ENCODE peak calls at places on chromosomes 1 and 21, in five cellular contexts. P is HCT116, X is HL-60, C is sigmoid colon, Q is transverse colon. A is an unnamed sample.

GRCh38 chr21:44086636-44087425 is 20.4 kb upstream of the PWP2 start:
- DNase-seq in P (no peak), X (no peak), C (no peak), Q (no peak), A (no peak)

GRCh38 chr1:225762002-225762441 is 15.6 kb upstream of the SRP9 start:
- DNase-seq in P (no peak), X (no peak), C (no peak), Q (no peak), A (no peak)

GRCh38 chr1:162696286-162696862 is 64.1 kb downstream of the DDR2 start:
- DNase-seq in P (peak), X (no peak), C (peak), Q (peak), A (no peak)

GRCh38 chr1:192544983-192545393 is 30.6 kb upstream of the RGS1 start:
- DNase-seq in P (no peak), X (no peak), C (no peak), Q (no peak), A (no peak)

GRCh38 chr1:60886793-60887331 is 195.5 kb upstream of the NFIA start:
- DNase-seq in P (no peak), X (no peak), C (no peak), Q (no peak), A (no peak)

GRCh38 chr1:7501259-7501560 is 269.9 kb upstream of the VAMP3 start:
- DNase-seq in P (no peak), X (no peak), C (no peak), Q (no peak), A (no peak)

GRCh38 chr1:234699795-234700665 is 90.1 kb upstream of the IRF2BP2 start:
- DNase-seq in P (peak), X (no peak), C (peak), Q (no peak), A (no peak)

GRCh38 chr1:205921559-205921887 is 21.7 kb downstream of the SLC26A9 start:
- DNase-seq in P (no peak), X (no peak), C (peak), Q (no peak), A (no peak)

GRCh38 chr1:14934867-14935266 is 218.7 kb upstream of the TMEM51 start:
- DNase-seq in P (no peak), X (no peak), C (no peak), Q (no peak), A (no peak)

GRCh38 chr1:14940285-14940890 is 213.2 kb upstream of the TMEM51 start:
- DNase-seq in P (no peak), X (no peak), C (no peak), Q (no peak), A (no peak)

GRCh38 chr1:14939527-14940284 is 213.8 kb upstream of the TMEM51 start:
- DNase-seq in P (no peak), X (no peak), C (no peak), Q (no peak), A (no peak)

GRCh38 chr1:14941865-14942264 is 211.7 kb upstream of the TMEM51 start:
- DNase-seq in P (no peak), X (no peak), C (no peak), Q (no peak), A (no peak)

DNA sequence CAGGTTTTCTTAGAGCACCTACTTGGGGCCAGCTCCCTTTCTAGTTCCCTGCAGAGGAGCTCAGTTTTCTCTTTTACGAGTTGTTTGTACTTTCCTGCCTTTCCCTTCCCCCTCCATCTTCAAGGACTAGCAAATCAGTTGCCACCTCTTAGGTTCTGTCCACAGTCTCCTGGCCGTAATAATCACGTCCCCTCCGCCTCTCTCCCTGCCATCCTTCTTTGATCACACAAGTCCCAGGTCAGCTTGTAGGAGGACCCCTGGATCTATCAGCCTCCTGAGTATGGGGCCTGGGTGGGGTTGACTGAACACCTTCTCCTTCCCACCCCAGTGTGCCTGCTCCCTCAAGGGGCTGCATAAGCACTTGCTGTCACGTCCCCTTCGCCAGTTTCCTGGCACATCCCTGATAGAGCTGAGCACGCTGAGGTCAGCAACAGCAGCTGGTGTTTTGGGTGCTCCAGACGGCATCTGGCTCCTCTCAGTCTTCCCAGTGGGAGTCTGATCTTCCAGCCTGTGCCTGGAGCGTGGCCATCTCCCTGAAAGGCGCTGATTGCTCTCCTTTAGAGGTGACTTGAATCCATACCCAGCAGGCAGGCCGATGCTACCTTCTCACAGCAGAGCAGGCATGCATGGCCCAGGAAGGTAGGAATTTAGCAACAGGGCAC is 216.1 kb upstream of the TMEM51 start:
- DNase-seq in P (no peak), X (no peak), C (no peak), Q (no peak), A (no peak)
- TF ChIP-seq POLR2AphosphoS5 in P (no peak), X (no peak), C (no peak), Q (no peak), A (no peak)

GRCh38 chr1:31788138-31788824 is 24.1 kb upstream of the ADGRB2 start:
- DNase-seq in P (peak), X (peak), C (peak), Q (peak), A (peak)

GRCh38 chr1:31788825-31789256 is 24.7 kb upstream of the ADGRB2 start:
- DNase-seq in P (no peak), X (no peak), C (no peak), Q (no peak), A (no peak)

GRCh38 chr1:31790140-31790539 is 25.7 kb downstream of the SPOCD1 start:
- DNase-seq in P (no peak), X (no peak), C (peak), Q (no peak), A (no peak)

GRCh38 chr1:31790641-31791091 is 25.2 kb downstream of the SPOCD1 start:
- DNase-seq in P (no peak), X (no peak), C (peak), Q (no peak), A (no peak)

GRCh38 chr1:31789259-31790065 is 25.3 kb upstream of the ADGRB2 start:
- DNase-seq in P (peak), X (peak), C (peak), Q (peak), A (peak)
- TF ChIP-seq POLR2AphosphoS5 in P (no peak), X (no peak), C (no peak), Q (no peak), A (no peak)

DNA sequence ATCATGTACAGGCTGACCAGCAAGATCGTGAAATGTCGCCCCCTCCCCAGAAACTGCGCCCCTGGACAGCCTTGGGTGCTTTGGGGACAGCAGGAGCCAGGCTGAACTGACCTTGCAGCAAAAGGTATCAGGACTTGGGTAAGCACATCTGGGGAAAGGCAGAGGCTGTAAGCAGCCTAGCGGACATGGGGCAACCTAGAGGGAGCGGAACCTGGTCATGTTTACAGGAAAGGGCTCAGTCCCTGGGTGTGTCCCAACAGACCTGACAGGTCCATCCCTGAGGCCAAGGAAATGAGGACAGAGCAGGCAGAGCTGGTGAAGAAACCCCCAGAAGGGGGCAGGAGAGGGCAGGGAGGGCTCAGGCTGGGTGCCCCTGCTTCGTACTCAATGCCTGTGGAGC is 3.1 kb upstream of the S100A8 start:
- DNase-seq in P (no peak), X (no peak), C (no peak), Q (no peak), A (no peak)
- TF ChIP-seq POLR2AphosphoS5 in P (no peak), X (no peak), C (no peak), Q (no peak), A (no peak)

DNA sequence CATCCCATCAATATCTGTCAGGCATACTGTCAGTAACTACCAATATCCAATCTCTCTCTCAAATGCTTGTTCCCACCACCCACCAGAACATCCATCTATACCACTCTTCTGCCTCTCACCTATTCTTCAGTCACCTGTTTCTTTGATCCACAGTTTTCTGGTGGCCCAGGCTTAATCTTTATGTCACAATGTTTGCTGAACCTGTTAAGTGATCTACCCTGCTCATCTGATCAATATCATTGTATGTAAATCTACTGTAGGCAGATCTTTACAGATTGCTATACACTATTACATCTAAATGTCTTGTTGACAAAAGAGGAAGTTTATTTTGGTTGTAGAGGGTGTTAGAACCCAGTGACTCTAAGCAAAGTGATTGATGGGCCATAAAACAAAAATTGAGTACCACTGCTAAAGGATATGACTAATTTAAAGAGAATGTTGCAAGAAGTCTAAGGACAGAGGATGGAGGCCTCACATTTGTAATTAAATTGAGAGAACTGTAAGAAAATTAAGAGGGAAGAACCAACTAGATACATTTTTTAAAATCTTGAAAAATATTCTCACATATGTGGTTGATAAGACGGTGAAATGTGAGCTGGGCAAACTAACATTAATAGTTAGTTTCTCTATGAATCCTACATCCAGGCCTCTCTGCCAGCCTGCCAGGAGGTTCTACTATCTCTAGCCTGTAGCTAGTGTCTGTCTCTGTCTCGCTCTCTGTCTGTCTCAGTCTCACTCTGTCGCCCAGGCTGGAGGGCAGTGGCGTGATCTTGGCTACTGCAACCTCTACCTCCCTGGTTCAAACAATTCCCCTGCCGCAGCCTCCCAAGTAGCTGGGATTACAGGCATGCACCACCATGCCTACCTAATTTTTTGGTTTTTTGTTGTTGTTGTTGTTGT is 34.1 kb downstream of the EGLN1 start:
- DNase-seq in P (no peak), X (no peak), C (no peak), Q (no peak), A (no peak)
- TF ChIP-seq POLR2AphosphoS5 in P (no peak), X (no peak), C (no peak), Q (no peak), A (no peak)

GRCh38 chr1:78577257-78578100 is 42.8 kb upstream of the IFI44L start:
- DNase-seq in P (no peak), X (no peak), C (no peak), Q (no peak), A (no peak)
- TF ChIP-seq POLR2AphosphoS5 in P (no peak), X (no peak), C (no peak), Q (no peak), A (no peak)

DNA sequence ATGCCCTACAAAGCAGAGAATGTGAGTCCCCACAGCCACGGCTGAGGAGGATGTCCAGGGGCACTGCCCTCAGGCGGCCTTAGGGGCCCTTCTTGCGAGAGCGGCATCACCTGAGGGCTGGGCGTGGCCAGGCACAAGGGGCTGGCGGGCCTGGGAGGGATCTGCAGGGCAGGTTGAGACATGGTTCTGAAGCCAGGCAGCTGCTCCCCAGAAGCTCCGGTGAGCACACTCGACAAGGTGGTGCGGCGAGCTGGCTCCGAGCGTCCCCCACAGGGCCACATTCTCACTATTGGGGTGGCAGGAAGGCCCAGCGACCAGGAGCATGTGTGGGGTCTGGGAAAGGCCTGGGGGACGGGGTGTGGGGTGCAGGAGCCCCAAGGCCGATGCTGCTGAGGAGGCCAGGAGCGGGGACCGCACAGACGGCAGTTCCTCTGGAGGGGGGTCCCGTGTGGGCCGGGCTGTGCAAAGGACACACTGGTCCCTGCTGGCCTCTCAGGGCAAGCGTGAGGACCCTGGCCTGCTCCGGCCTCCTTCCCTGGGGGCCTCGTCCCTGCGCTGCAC is 47.2 kb downstream of the MORN1 start:
- DNase-seq in P (no peak), X (no peak), C (no peak), Q (no peak), A (no peak)
- TF ChIP-seq POLR2AphosphoS5 in P (no peak), X (no peak), C (no peak), Q (no peak), A (no peak)

GRCh38 chr1:202135221-202135721 is 9.3 kb downstream of the ARL8A start:
- DNase-seq in P (peak), X (peak), C (peak), Q (peak), A (peak)
- TF ChIP-seq POLR2AphosphoS5 in P (no peak), X (no peak), C (no peak), Q (no peak), A (no peak)

GRCh38 chr1:228862542-228863505 is 127.5 kb downstream of the RHOU start:
- DNase-seq in P (no peak), X (no peak), C (no peak), Q (no peak), A (no peak)

GRCh38 chr1:228863776-228864175 is 128.5 kb downstream of the RHOU start:
- DNase-seq in P (no peak), X (no peak), C (no peak), Q (no peak), A (no peak)

GRCh38 chr1:228857611-228858010 is 122.3 kb downstream of the RHOU start:
- DNase-seq in P (no peak), X (no peak), C (no peak), Q (no peak), A (no peak)

GRCh38 chr1:228861830-228862176 is 126.5 kb downstream of the RHOU start:
- DNase-seq in P (no peak), X (no peak), C (no peak), Q (no peak), A (no peak)

GRCh38 chr1:228860911-228861829 is 125.9 kb downstream of the RHOU start:
- DNase-seq in P (peak), X (no peak), C (no peak), Q (peak), A (no peak)
- TF ChIP-seq POLR2AphosphoS5 in P (peak), X (no peak), C (no peak), Q (peak), A (no peak)

DNA sequence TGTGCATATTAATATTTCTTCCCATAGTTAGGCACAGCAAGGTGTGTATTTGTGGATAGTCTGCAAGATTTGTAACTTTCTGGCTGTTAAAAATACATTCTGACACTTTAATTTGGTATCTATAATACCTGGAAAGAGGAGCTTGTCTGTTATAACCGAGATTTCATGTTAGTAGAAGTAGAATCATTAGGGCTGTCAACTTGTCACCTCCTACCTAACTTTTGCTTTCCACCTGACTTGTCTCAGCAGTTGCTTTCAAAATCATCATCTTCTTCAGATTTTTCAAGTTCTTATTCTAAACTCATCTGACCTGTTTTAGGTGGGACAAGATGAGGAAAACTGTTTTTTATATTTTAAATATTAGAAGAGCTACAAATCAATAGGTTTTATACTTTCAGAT is 11.0 kb downstream of the RWDD3 start:
- DNase-seq in P (no peak), X (no peak), C (no peak), Q (no peak), A (no peak)
- TF ChIP-seq POLR2AphosphoS5 in P (no peak), X (no peak), C (no peak), Q (no peak), A (no peak)

GRCh38 chr1:204549313-204549712 is 33.1 kb downstream of the MDM4 start:
- DNase-seq in P (no peak), X (no peak), C (no peak), Q (no peak), A (no peak)
- TF ChIP-seq POLR2AphosphoS5 in P (no peak), X (no peak), C (no peak), Q (no peak), A (no peak)

A was measured in GM12891.